ENCODE peak calls at places on chromosome 6, in eight cellular contexts. U is fibroblast of villous mesenchyme, M is astrocyte of the spinal cord, C is GM23338, X is coronary artery, V is OCI-LY7, O is mesothelial cell of epicardium, D is cardiac muscle cell. I is an unnamed sample.

GRCh38 chr6:26743941-26744699 is 84.6 kb upstream of the ZNF322 start:
- DNase-seq in M (no peak), C (peak; percentile 55), D (no peak), U (peak; percentile 3), V (no peak), X (no peak), O (no peak), I (no peak)

GRCh38 chr6:88722691-88723090 is 240.7 kb downstream of the RNGTT start:
- DNase-seq in V (no peak), D (no peak), C (no peak), M (peak; percentile 19), U (peak; percentile 52), O (no peak), X (no peak), I (no peak)

GRCh38 chr6:131694832-131695426 is 6.3 kb downstream of the OR2A4 start:
- DNase-seq in D (peak; percentile 78), U (peak; percentile 67), X (no peak), O (peak; percentile 44), C (peak; percentile 91), M (peak; percentile 77), V (peak; percentile 57), I (no peak)

GRCh38 chr6:36757206-36757605 is 59.6 kb downstream of the RAB44 start:
- DNase-seq in V (peak; percentile 90), D (no peak), C (no peak), M (no peak), U (no peak), O (no peak), X (no peak), I (no peak)

GRCh38 chr6:142913511-142914047 is 31.4 kb downstream of the HIVEP2 start:
- DNase-seq in D (no peak), X (no peak), U (no peak), C (no peak), M (no peak), O (no peak), V (peak; percentile 88), I (peak; percentile 52)

GRCh38 chr6:47653706-47654105 is 44.7 kb upstream of the ADGRF4 start:
- DNase-seq in C (no peak), D (no peak), M (no peak), O (no peak), V (no peak), X (no peak), U (no peak), I (no peak)

GRCh38 chr6:39357998-39358686 is 35.6 kb upstream of the KCNK16 start:
- DNase-seq in O (peak; percentile 60), D (peak; percentile 89), M (peak; percentile 53), U (peak; percentile 42), X (peak; percentile 64), V (no peak), C (no peak), I (no peak)

GRCh38 chr6:75203721-75204120 is 2.1 kb downstream of the COL12A1 start:
- DNase-seq in O (no peak), U (peak; percentile 46), M (no peak), X (no peak), D (peak; percentile 65), V (no peak), C (no peak), I (no peak)

GRCh38 chr6:146027586-146028249 is 1.1 kb upstream of the GRM1 start:
- DNase-seq in X (no peak), C (peak; percentile 61), M (no peak), U (no peak), V (no peak), D (no peak), O (no peak), I (no peak)

GRCh38 chr6:131213501-131213990 is 78.3 kb downstream of the AKAP7 start:
- DNase-seq in D (peak; percentile 92), X (no peak), O (no peak), U (peak; percentile 54), V (no peak), M (peak; percentile 89), C (no peak), I (no peak)

GRCh38 chr6:32224696-32225095 is 829 bp upstream of the NOTCH4 start:
- DNase-seq in X (no peak), U (no peak), M (no peak), V (peak; percentile 81), O (no peak), C (no peak), D (no peak), I (no peak)

GRCh38 chr6:132400641-132401119 is 595 bp downstream of the MOXD1 start:
- DNase-seq in C (peak; percentile 55), D (no peak), M (no peak), V (no peak), U (peak; percentile 11), O (peak; percentile 50), X (no peak), I (peak; percentile 37)

GRCh38 chr6:19538086-19538485 is 299.1 kb upstream of the ID4 start:
- DNase-seq in X (no peak), O (no peak), D (no peak), V (no peak), C (peak; percentile 31), U (no peak), M (no peak), I (no peak)

GRCh38 chr6:35728663-35729348 is 8.0 kb upstream of the ARMC12 start:
- DNase-seq in X (no peak), O (no peak), D (no peak), U (no peak), V (peak; percentile 85), C (peak; percentile 42), M (no peak), I (no peak)
- TF ChIP-seq CTCF in X (no peak), O (no peak), D (no peak), U (no peak), V (peak; percentile 63), C (no peak), M (no peak), I (no peak)

GRCh38 chr6:1524040-1524480 is 85.7 kb upstream of the FOXC1 start:
- DNase-seq in C (peak; percentile 94), U (peak; percentile 27), X (no peak), M (peak; percentile 49), V (no peak), O (peak; percentile 69), D (peak; percentile 82), I (peak; percentile 34)
- TF ChIP-seq CTCF in C (peak; percentile 74), U (peak; percentile 53), X (peak; percentile 55), M (peak; percentile 66), V (no peak), O (peak; percentile 68), D (peak; percentile 79), I (no peak)

DNA sequence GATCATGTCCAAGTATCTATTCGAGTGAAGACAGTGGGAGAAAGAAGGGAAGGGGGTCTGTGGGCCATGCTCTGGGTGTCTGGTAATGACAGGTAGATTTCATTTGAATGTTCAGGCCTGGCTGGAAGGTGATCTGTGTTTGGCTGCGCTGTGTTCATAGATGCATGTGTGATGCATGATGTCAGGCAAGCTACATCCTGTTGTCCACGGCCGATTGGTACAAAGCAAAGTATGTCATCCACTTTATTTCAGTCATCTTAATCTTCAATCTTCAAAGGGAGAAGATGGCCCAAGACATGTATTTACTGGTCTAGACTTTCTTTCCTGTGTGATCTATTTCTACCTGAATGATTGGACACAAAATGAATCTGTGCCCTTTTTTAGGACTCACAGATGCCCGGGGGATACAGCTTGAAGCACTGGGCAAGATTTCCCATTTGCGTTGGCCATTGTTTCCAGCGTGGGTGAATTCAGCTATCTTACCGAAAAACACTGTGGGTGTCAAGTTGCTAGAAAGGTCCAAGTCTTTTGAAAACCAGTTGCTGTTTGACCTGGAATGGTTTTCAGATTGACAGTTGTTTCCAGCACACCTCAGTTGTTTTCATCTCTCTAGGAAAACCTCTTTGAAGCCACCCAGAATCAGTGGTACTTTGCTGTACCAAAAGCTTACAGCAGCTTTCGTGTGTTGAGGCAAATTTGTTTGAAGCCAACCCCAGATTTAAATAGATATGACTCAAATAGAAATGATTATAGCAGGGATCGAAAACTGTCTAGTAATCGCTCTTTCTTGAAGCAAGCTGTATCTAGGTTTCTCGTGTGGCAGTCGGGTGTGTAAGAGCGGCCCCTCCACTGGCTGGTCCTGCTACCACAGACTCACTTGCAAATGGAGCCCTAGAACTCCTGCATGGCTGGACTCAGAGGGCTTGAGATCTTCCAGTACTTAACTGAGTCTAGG is 27.2 kb downstream of the DUSP22 start:
- DNase-seq in X (peak; percentile 64), C (no peak), U (no peak), O (no peak), V (no peak), D (no peak), M (no peak), I (peak; percentile 7)
- TF ChIP-seq CTCF in X (no peak), C (no peak), U (no peak), O (no peak), V (no peak), D (no peak), M (no peak), I (no peak)

DNA sequence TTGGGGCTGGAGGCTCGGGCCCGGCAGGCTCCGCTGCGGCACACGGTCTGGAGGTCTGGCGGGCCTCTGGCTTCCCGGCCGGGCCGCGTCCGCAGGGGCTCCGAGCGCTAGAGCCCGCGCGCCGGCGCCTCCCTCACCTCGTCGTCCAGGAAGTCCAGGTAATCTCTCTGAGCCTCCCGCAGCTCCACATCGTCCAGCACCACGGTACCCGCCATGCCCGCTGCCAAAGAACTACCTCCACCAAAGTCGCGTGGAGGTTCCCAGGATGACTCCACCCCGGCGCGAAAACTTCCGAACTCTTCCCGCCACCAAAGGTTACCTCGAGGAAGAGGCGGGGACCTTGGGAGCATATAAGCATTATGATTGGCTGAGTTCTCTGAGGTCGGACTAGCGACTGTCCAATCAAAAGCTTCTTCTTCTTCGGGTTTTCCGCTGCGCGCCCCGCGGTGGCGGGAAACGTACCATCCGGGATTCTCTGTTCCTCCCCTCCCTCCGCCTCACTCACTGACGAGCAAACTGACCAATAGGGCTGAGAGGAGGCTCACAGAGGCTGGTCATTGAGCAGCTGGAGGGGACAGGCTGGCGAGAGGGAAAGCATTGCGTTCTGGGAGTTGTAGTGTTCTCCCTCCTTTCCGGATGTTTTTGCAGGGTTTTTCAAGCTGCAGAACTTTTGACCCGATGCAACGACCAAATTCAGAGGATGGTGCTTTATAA is at the start of gene MCM3:
- DNase-seq in D (peak; percentile 99), U (peak; percentile 99), V (peak; percentile 100), X (peak; percentile 99), C (peak; percentile 100), M (peak; percentile 99), O (peak; percentile 94), I (peak; percentile 83)
- TF ChIP-seq CTCF in D (no peak), U (no peak), V (no peak), X (no peak), C (no peak), M (no peak), O (no peak), I (no peak)

GRCh38 chr6:79984261-79984660 is 20.2 kb upstream of the TTK start:
- DNase-seq in M (peak; percentile 64), C (peak; percentile 56), X (no peak), O (no peak), U (peak; percentile 3), D (peak; percentile 33), V (no peak), I (no peak)
- TF ChIP-seq CTCF in M (peak; percentile 10), C (peak; percentile 25), X (no peak), O (no peak), U (no peak), D (no peak), V (no peak), I (no peak)

GRCh38 chr6:84687487-84687886 is 76.9 kb downstream of the TBX18 start:
- DNase-seq in D (peak; percentile 51), X (no peak), C (peak; percentile 26), O (no peak), U (no peak), M (peak; percentile 26), V (no peak), I (no peak)

GRCh38 chr6:84696181-84696580 is 68.2 kb downstream of the TBX18 start:
- DNase-seq in U (no peak), V (no peak), M (peak; percentile 21), X (no peak), D (peak; percentile 22), C (no peak), O (no peak), I (no peak)

GRCh38 chr6:84688187-84688878 is 76.1 kb downstream of the TBX18 start:
- DNase-seq in U (no peak), X (no peak), C (no peak), V (no peak), M (peak; percentile 43), D (peak; percentile 57), O (no peak), I (no peak)

GRCh38 chr6:84691978-84692623 is 72.3 kb downstream of the TBX18 start:
- DNase-seq in D (no peak), O (no peak), X (no peak), U (no peak), C (peak; percentile 36), V (no peak), M (no peak), I (no peak)
- TF ChIP-seq CTCF in D (no peak), O (no peak), X (no peak), U (peak; percentile 2), C (peak; percentile 42), V (no peak), M (no peak), I (no peak)